ENCODE peak calls at places on chromosomes 16 and 17, in seven cellular contexts. L is stomach, D is RWPE1, E is pancreas, B is HCT116, F is psoas muscle, P is keratinocyte. O is an unnamed sample.

GRCh38 chr17:37259030-37259735 is 116.6 kb upstream of the C17orf78 start:
- DNase-seq in L (no peak), D (peak), E (no peak), B (no peak), F (no peak), P (peak), O (peak)

GRCh38 chr16:23410176-23410575 is 42.8 kb downstream of the COG7 start:
- DNase-seq in L (no peak), D (no peak), E (no peak), B (no peak), F (no peak), P (no peak), O (no peak)

GRCh38 chr17:80498242-80498919 is 22.0 kb upstream of the NPTX1 start:
- DNase-seq in L (no peak), D (no peak), E (no peak), B (no peak), F (peak), P (no peak), O (no peak)

GRCh38 chr17:3030096-3030495 is 33.3 kb downstream of the OR1D5 start:
- DNase-seq in L (no peak), D (peak), E (no peak), B (no peak), F (no peak), P (no peak), O (peak)

GRCh38 chr16:34050787-34051320 is 591.4 kb downstream of the TP53TG3F start:
- DNase-seq in L (no peak), D (no peak), E (peak), B (no peak), F (no peak), P (no peak), O (no peak)

GRCh38 chr16:24776486-24777220 is 47.2 kb downstream of the TNRC6A start:
- DNase-seq in L (peak), D (no peak), E (no peak), B (no peak), F (peak), P (no peak), O (no peak)

GRCh38 chr16:1747934-1748333 is 23.4 kb downstream of the NME3 start:
- DNase-seq in L (no peak), D (no peak), E (no peak), B (no peak), F (no peak), P (no peak), O (no peak)

GRCh38 chr17:68627956-68628355 is 26.8 kb upstream of the FAM20A start:
- DNase-seq in L (peak), D (peak), E (no peak), B (no peak), F (no peak), P (no peak), O (no peak)

GRCh38 chr16:6857575-6857974 is 475.1 kb upstream of the RBFOX1 start:
- DNase-seq in L (no peak), D (no peak), E (no peak), B (no peak), F (no peak), P (no peak), O (no peak)

GRCh38 chr16:23316232-23316631 is 14.1 kb downstream of the SCNN1B start:
- DNase-seq in L (no peak), D (no peak), E (no peak), B (no peak), F (no peak), P (no peak), O (no peak)

GRCh38 chr17:44636562-44636961 is 19.7 kb upstream of the MEIOC start:
- DNase-seq in L (no peak), D (peak), E (no peak), B (peak), F (no peak), P (no peak), O (no peak)

GRCh38 chr17:65750678-65751077 is 189.2 kb upstream of the AXIN2 start:
- DNase-seq in L (peak), D (peak), E (peak), B (peak), F (peak), P (peak), O (peak)

GRCh38 chr16:47600376-47600775 is 139.2 kb downstream of the PHKB start:
- DNase-seq in L (no peak), D (no peak), E (no peak), B (no peak), F (no peak), P (no peak), O (no peak)

GRCh38 chr17:39001703-39002637 is 34.8 kb upstream of the FBXO47 start:
- DNase-seq in L (peak), D (peak), E (no peak), B (no peak), F (peak), P (peak), O (peak)

GRCh38 chr17:13671771-13672170 is 70.0 kb upstream of the HS3ST3A1 start:
- DNase-seq in L (no peak), D (peak), E (no peak), B (no peak), F (no peak), P (no peak), O (peak)

GRCh38 chr17:21296097-21297025 is 11.8 kb downstream of the MAP2K3 start:
- DNase-seq in L (peak), D (no peak), E (peak), B (no peak), F (no peak), P (no peak), O (no peak)

GRCh38 chr17:12566281-12567002 is 99.2 kb upstream of the MYOCD start:
- DNase-seq in L (no peak), D (no peak), E (no peak), B (no peak), F (no peak), P (no peak), O (no peak)

GRCh38 chr17:2250140-2251095 is 53.2 kb downstream of the SMG6 start:
- DNase-seq in L (no peak), D (no peak), E (no peak), B (no peak), F (no peak), P (no peak), O (no peak)

GRCh38 chr16:15652293-15653001 is 2.4 kb downstream of the NDE1 start:
- DNase-seq in L (no peak), D (no peak), E (no peak), B (no peak), F (no peak), P (no peak), O (no peak)

GRCh38 chr17:27256225-27257030 is 37.5 kb upstream of the WSB1 start:
- DNase-seq in L (no peak), D (no peak), E (no peak), B (no peak), F (no peak), P (no peak), O (no peak)

GRCh38 chr17:79944251-79944812 is 91.3 kb downstream of the TBC1D16 start:
- DNase-seq in L (no peak), D (no peak), E (no peak), B (no peak), F (peak), P (no peak), O (no peak)

GRCh38 chr17:3221850-3222249 is 14.4 kb downstream of the OR1A1 start:
- DNase-seq in L (no peak), D (no peak), E (no peak), B (no peak), F (no peak), P (no peak), O (no peak)

GRCh38 chr16:28538733-28539596 is at the start of gene NUPR1:
- DNase-seq in L (peak), D (peak), E (peak), B (no peak), F (peak), P (peak), O (peak)

GRCh38 chr17:80832266-80832676 is 159.4 kb upstream of the CHMP6 start:
- DNase-seq in L (no peak), D (no peak), E (no peak), B (no peak), F (no peak), P (no peak), O (no peak)

GRCh38 chr16:31215287-31216115 is 1.4 kb downstream of the PYDC1 start:
- DNase-seq in L (peak), D (peak), E (peak), B (peak), F (peak), P (no peak), O (no peak)

GRCh38 chr16:12643034-12643455 is 160.6 kb downstream of the CPPED1 start:
- DNase-seq in L (no peak), D (no peak), E (no peak), B (no peak), F (no peak), P (no peak), O (no peak)

GRCh38 chr17:51948128-51948527 is 210.4 kb downstream of the CA10 start:
- DNase-seq in L (no peak), D (peak), E (peak), B (no peak), F (no peak), P (no peak), O (peak)

GRCh38 chr17:37766951-37767350 is 22.1 kb upstream of the HNF1B start:
- DNase-seq in L (no peak), D (no peak), E (no peak), B (no peak), F (no peak), P (no peak), O (no peak)

GRCh38 chr16:53561101-53561888 is 58.3 kb upstream of the AKTIP start:
- DNase-seq in L (no peak), D (no peak), E (no peak), B (no peak), F (no peak), P (no peak), O (no peak)

GRCh38 chr17:13044713-13045112 is 26.9 kb upstream of the ELAC2 start:
- DNase-seq in L (no peak), D (no peak), E (no peak), B (no peak), F (no peak), P (no peak), O (no peak)

GRCh38 chr17:57459286-57459915 is 203.1 kb downstream of the MSI2 start:
- DNase-seq in L (no peak), D (no peak), E (no peak), B (peak), F (no peak), P (no peak), O (no peak)

GRCh38 chr16:81451753-81452680 is 7.4 kb downstream of the CMIP start:
- DNase-seq in L (no peak), D (no peak), E (no peak), B (no peak), F (peak), P (no peak), O (no peak)

DNA sequence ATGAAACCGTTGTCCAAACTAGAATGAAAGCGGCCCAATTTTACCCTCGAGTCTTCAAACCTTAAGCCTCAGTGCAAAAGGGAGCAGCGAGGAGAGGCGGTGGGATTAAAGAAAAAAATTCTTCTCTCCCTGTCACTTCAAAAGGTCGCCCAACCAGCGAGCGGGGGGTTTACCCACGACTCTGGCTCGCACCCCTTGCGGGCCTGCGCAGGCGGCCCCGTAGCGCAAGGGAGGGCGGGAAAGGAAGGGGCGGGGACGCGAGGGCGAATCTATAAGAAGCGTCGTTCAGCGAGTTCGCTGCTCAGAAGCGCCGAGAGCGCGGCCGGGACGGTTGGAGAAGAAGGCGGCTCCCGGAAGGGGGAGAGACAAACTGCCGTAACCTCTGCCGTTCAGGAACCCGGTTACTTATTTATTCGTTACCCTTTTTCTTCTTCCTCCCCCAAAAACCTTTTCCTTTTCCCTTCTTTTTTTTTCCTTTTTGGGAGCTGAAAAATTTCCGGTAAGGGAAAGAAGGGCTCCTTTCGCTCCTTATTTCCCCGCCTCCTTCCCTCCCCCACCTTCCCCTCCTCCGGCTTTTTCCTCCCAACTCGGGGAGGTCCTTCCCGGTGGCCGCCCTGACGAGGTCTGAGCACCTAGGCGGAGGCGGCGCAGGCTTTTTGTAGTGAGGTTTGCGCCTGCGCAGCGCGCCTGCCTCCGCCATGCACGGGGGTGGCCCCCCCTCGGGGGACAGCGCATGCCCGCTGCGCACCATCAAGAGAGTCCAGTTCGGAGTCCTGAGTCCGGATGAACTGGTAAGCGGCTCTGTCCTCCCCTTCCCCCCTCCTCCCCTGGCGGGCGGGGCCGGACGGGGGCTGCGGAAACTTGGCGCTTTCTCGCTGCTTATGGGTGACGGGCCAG is at the start of gene POLR2A:
- DNase-seq in L (peak), D (peak), E (peak), B (peak), F (peak), P (peak), O (peak)
- H3K27ac ChIP-seq in L (peak), D (peak), E (peak), B (peak), F (peak), P (peak), O (peak)

DNA sequence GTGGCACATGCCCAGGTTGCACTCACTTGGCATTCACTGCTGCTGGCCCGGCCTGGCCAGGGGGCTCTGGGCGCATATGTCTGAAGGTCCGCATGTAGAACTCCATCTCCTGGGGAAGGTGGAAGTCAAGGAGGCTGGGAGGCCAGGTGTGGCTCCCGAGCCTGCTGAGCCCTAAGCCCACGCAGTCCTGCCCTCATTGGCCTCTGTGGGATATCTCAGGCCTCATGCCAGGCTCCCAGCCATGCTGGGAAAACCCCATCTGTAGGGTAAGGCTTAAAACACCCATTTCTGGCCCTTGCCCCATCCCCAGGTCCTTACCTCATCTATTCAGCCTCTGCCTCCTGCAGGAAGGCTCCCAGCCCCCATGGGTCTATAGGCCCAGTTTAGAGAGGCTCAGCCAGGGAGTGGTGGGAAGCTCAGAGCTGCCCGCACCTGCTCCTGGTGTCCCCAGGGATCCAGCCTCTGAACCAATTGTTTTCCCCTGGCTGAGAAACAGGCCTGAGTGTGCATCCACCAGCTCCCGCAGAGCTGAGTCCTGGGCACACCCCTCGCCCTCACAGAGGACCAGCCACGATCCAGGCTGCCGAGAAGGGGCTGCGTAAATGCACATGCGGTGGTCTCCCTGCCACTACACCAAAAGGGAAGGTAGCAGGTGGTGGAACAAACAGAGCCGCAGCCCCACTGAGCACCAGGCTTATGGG is 2.3 kb upstream of the TPPP3 start:
- DNase-seq in L (no peak), D (no peak), E (peak), B (no peak), F (no peak), P (no peak), O (no peak)
- H3K27ac ChIP-seq in L (peak), D (peak), E (peak), B (peak), F (peak), P (no peak), O (no peak)

DNA sequence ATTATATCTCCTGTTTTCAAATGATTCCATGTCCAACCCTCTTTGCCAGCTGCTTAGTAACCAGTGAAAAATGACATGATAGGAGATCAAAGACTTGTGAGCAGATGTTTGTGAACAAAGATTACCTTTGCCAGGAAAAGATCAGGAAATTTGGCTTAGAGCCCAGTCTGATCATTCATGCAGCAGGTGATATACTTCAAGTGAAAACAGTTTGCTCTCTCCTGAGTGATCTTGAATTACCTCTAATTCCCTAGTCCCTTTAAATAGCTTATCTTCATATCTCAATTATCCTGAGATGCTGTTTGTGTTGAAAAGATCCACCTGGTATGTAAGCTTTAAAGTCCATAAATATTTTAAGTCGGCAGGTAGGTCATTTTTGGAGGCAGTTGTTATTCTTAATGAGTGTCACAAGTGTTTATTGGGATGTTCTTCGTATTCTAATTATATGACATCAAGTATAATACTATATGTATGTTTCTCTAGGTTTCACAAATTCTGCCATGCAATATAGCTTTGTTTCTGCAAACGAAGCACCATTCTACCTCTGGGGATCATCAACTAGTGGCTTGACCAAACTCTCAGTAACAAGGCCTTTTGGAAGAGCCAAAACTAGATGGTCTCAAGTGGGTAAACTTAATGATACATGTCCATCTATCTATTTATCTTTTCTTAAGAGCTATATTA is 13.2 kb upstream of the VPS35L start:
- DNase-seq in L (no peak), D (no peak), E (no peak), B (no peak), F (no peak), P (no peak), O (no peak)
- H3K27ac ChIP-seq in L (no peak), D (no peak), E (no peak), B (no peak), F (no peak), P (no peak), O (no peak)

GRCh38 chr16:89923640-89924297 is 627 bp downstream of the TUBB3 start:
- DNase-seq in L (no peak), D (no peak), E (peak), B (no peak), F (no peak), P (no peak), O (no peak)
- H3K27ac ChIP-seq in L (peak), D (peak), E (no peak), B (peak), F (no peak), P (no peak), O (peak)

GRCh38 chr17:49646391-49647255 is 31.3 kb downstream of the SPOP start:
- DNase-seq in L (no peak), D (peak), E (no peak), B (peak), F (peak), P (peak), O (peak)
- H3K27ac ChIP-seq in L (peak), D (peak), E (no peak), B (peak), F (peak), P (peak), O (peak)

GRCh38 chr16:56683424-56684162 is 1.3 kb downstream of the MT1X start:
- DNase-seq in L (no peak), D (no peak), E (no peak), B (no peak), F (no peak), P (no peak), O (no peak)
- H3K27ac ChIP-seq in L (peak), D (peak), E (peak), B (no peak), F (peak), P (no peak), O (peak)

GRCh38 chr17:42920922-42921321 is 20.3 kb downstream of the G6PC1 start:
- DNase-seq in L (peak), D (no peak), E (no peak), B (no peak), F (peak), P (no peak), O (no peak)
- H3K27ac ChIP-seq in L (peak), D (no peak), E (peak), B (no peak), F (no peak), P (no peak), O (no peak)

O was measured in epithelial cell of prostate.